ENCODE peak calls at places on chromosomes 3 and 15, in ten cellular contexts. W is NCI-H774; B is MM.1S; L is DMS153; D is activated T-cell treated with anti-CD3 and anti-CD28 coated beads, Interleukin-2, amount 50 U/mL, for 1 hour; S is stimulated activated CD8-positive, alpha-beta memory T cell treated with anti-CD3 and anti-CD28 coated beads, Interleukin-7, amount 100 ng/mL, for 1 hour; T is stimulated activated naive CD8-positive, alpha-beta T cell treated with anti-CD3 and anti-CD28 coated beads, Interleukin-15, amount 100 ng/mL, for 72 hours; R is LoVo; K is cardiac muscle cell; Z is aorta. Q is an unnamed sample.

GRCh38 chr3:44996556-44996969 is 20.5 kb downstream of the EXOSC7 start:
- DNase-seq in W (no peak), B (no peak), L (no peak), D (no peak), S (no peak), T (no peak), R (no peak), K (no peak), Z (no peak), Q (no peak)

GRCh38 chr3:156181509-156181908 is 61.1 kb downstream of the KCNAB1 start:
- DNase-seq in W (no peak), B (no peak), L (no peak), D (no peak), S (no peak), T (no peak), R (no peak), K (no peak), Z (no peak), Q (no peak)

GRCh38 chr3:148315756-148316155 is 381.9 kb upstream of the AGTR1 start:
- DNase-seq in W (no peak), B (no peak), L (no peak), D (no peak), S (no peak), T (no peak), R (no peak), K (no peak), Z (no peak), Q (no peak)

GRCh38 chr3:41598329-41598728 is 363.6 kb downstream of the ULK4 start:
- DNase-seq in W (no peak), B (no peak), L (no peak), D (no peak), S (no peak), T (no peak), R (no peak), K (no peak), Z (no peak), Q (no peak)

GRCh38 chr15:45399381-45400212 is 21.3 kb upstream of the GATM start:
- DNase-seq in W (peak), B (peak), L (no peak), D (no peak), S (no peak), T (no peak), R (peak), K (peak), Z (no peak), Q (no peak)

GRCh38 chr15:65952425-65953053 is 83.2 kb downstream of the RAB11A start:
- DNase-seq in W (no peak), B (peak), L (no peak), D (no peak), S (no peak), T (no peak), R (peak), K (peak), Z (no peak), Q (no peak)

GRCh38 chr3:64353256-64353655 is 128.0 kb upstream of the PRICKLE2 start:
- DNase-seq in W (no peak), B (peak), L (no peak), D (no peak), S (no peak), T (no peak), R (no peak), K (no peak), Z (no peak), Q (no peak)

GRCh38 chr3:171604370-171604769 is 144.2 kb upstream of the TNIK start:
- DNase-seq in W (no peak), B (no peak), L (no peak), D (no peak), S (no peak), T (no peak), R (no peak), K (no peak), Z (no peak), Q (no peak)

GRCh38 chr15:99450896-99451358 is 114.9 kb upstream of the MEF2A start:
- DNase-seq in W (peak), B (no peak), L (peak), D (peak), S (peak), T (peak), R (peak), K (no peak), Z (peak), Q (no peak)

GRCh38 chr3:78802588-78802930 is 965.2 kb downstream of the ROBO1 start:
- DNase-seq in W (no peak), B (no peak), L (no peak), D (no peak), S (no peak), T (no peak), R (no peak), K (no peak), Z (no peak), Q (no peak)

GRCh38 chr3:189298469-189299375 is 127.0 kb downstream of the TPRG1 start:
- DNase-seq in W (no peak), B (no peak), L (no peak), D (no peak), S (no peak), T (no peak), R (no peak), K (no peak), Z (no peak), Q (no peak)

GRCh38 chr3:188126271-188126670 is 27.7 kb upstream of the LPP start:
- DNase-seq in W (no peak), B (no peak), L (no peak), D (no peak), S (no peak), T (no peak), R (no peak), K (no peak), Z (no peak), Q (no peak)

GRCh38 chr3:117630885-117631284 is 921.3 kb downstream of the TUSC7 start:
- DNase-seq in W (no peak), B (no peak), L (peak), D (no peak), S (no peak), T (no peak), R (no peak), K (no peak), Z (no peak), Q (no peak)

GRCh38 chr3:70526966-70527515 is 214.6 kb upstream of the MDFIC2 start:
- DNase-seq in W (no peak), B (no peak), L (no peak), D (no peak), S (no peak), T (no peak), R (no peak), K (no peak), Z (no peak), Q (no peak)

GRCh38 chr3:117865338-117865737 is 1155.8 kb downstream of the TUSC7 start:
- DNase-seq in W (no peak), B (no peak), L (peak), D (no peak), S (no peak), T (no peak), R (no peak), K (no peak), Z (no peak), Q (no peak)

GRCh38 chr15:53323197-53323596 is 436.3 kb downstream of the WDR72 start:
- DNase-seq in W (no peak), B (no peak), L (no peak), D (no peak), S (no peak), T (no peak), R (no peak), K (peak), Z (no peak), Q (no peak)

GRCh38 chr15:66039117-66039860 is 170.0 kb downstream of the RAB11A start:
- DNase-seq in W (no peak), B (no peak), L (no peak), D (no peak), S (no peak), T (no peak), R (no peak), K (peak), Z (no peak), Q (no peak)

GRCh38 chr3:6444888-6445658 is 415.8 kb upstream of the GRM7 start:
- DNase-seq in W (no peak), B (no peak), L (no peak), D (no peak), S (no peak), T (no peak), R (no peak), K (no peak), Z (no peak), Q (no peak)

GRCh38 chr15:56098230-56098899 is 105.0 kb upstream of the NEDD4 start:
- DNase-seq in W (no peak), B (no peak), L (no peak), D (no peak), S (no peak), T (no peak), R (no peak), K (no peak), Z (no peak), Q (no peak)

GRCh38 chr3:17401912-17402311 is 340.5 kb downstream of the TBC1D5 start:
- DNase-seq in W (no peak), B (no peak), L (no peak), D (no peak), S (no peak), T (no peak), R (no peak), K (no peak), Z (no peak), Q (no peak)

GRCh38 chr3:47571391-47572165 is 7.1 kb downstream of the CSPG5 start:
- DNase-seq in W (no peak), B (no peak), L (no peak), D (no peak), S (no peak), T (no peak), R (no peak), K (no peak), Z (no peak), Q (no peak)

GRCh38 chr15:63190993-63191392 is 1.6 kb downstream of the RAB8B start:
- DNase-seq in W (no peak), B (peak), L (no peak), D (no peak), S (no peak), T (no peak), R (no peak), K (no peak), Z (no peak), Q (no peak)

GRCh38 chr15:40069178-40070165 is 30.5 kb upstream of the SRP14 start:
- DNase-seq in W (peak), B (no peak), L (peak), D (no peak), S (no peak), T (no peak), R (peak), K (peak), Z (peak), Q (no peak)

GRCh38 chr3:177995733-177996085 is 540.5 kb upstream of the KCNMB2 start:
- DNase-seq in W (no peak), B (no peak), L (no peak), D (no peak), S (no peak), T (no peak), R (no peak), K (no peak), Z (no peak), Q (no peak)

GRCh38 chr15:41775651-41776050 is 1.4 kb downstream of the MAPKBP1 start:
- DNase-seq in W (no peak), B (no peak), L (no peak), D (no peak), S (no peak), T (no peak), R (no peak), K (no peak), Z (no peak), Q (no peak)

GRCh38 chr15:46316024-46316423 is 681.2 kb downstream of the SQOR start:
- DNase-seq in W (no peak), B (peak), L (no peak), D (no peak), S (no peak), T (no peak), R (no peak), K (no peak), Z (no peak), Q (no peak)

GRCh38 chr15:31280037-31280830 is 46.4 kb upstream of the KLF13 start:
- DNase-seq in W (peak), B (no peak), L (peak), D (no peak), S (no peak), T (no peak), R (no peak), K (no peak), Z (no peak), Q (no peak)

GRCh38 chr3:64815195-64815627 is 127.4 kb upstream of the ADAMTS9 start:
- DNase-seq in W (no peak), B (peak), L (no peak), D (no peak), S (no peak), T (no peak), R (no peak), K (peak), Z (no peak), Q (no peak)

GRCh38 chr3:58568572-58569286 is 8.5 kb downstream of the FAM107A start:
- DNase-seq in W (peak), B (peak), L (peak), D (peak), S (peak), T (peak), R (peak), K (peak), Z (peak), Q (no peak)

GRCh38 chr15:95839367-95839782 is 491.1 kb upstream of the NR2F2 start:
- DNase-seq in W (no peak), B (peak), L (no peak), D (no peak), S (no peak), T (no peak), R (no peak), K (no peak), Z (no peak), Q (no peak)

GRCh38 chr3:34260991-34261365 is 462.5 kb downstream of the PDCD6IP start:
- DNase-seq in W (no peak), B (no peak), L (no peak), D (no peak), S (no peak), T (no peak), R (no peak), K (no peak), Z (no peak), Q (no peak)

GRCh38 chr3:45409921-45410320 is 21.5 kb downstream of the LARS2 start:
- DNase-seq in W (no peak), B (no peak), L (no peak), D (no peak), S (no peak), T (no peak), R (no peak), K (no peak), Z (no peak), Q (no peak)

GRCh38 chr15:31498329-31498728 is 171.7 kb downstream of the KLF13 start:
- DNase-seq in W (no peak), B (no peak), L (no peak), D (no peak), S (no peak), T (no peak), R (no peak), K (no peak), Z (no peak), Q (no peak)

GRCh38 chr3:141402476-141403171 is 34.3 kb downstream of the ZBTB38 start:
- DNase-seq in W (no peak), B (peak), L (no peak), D (peak), S (peak), T (peak), R (peak), K (peak), Z (peak), Q (no peak)

GRCh38 chr15:77738441-77739437 is 106.0 kb upstream of the LINGO1 start:
- DNase-seq in W (peak), B (no peak), L (peak), D (no peak), S (no peak), T (no peak), R (no peak), K (no peak), Z (no peak), Q (peak)

GRCh38 chr3:44055951-44056350 is 185.7 kb upstream of the TOPAZ1 start:
- DNase-seq in W (no peak), B (no peak), L (no peak), D (no peak), S (no peak), T (no peak), R (no peak), K (no peak), Z (no peak), Q (no peak)

GRCh38 chr3:49533786-49534519 is 20.3 kb upstream of the BSN start:
- DNase-seq in W (no peak), B (no peak), L (no peak), D (no peak), S (no peak), T (no peak), R (no peak), K (no peak), Z (peak), Q (no peak)

GRCh38 chr3:27677554-27677953 is 44.6 kb downstream of the EOMES start:
- DNase-seq in W (no peak), B (no peak), L (no peak), D (no peak), S (no peak), T (no peak), R (peak), K (no peak), Z (no peak), Q (no peak)

GRCh38 chr15:90619939-90620338 is 90.2 kb downstream of the CRTC3 start:
- DNase-seq in W (no peak), B (no peak), L (no peak), D (no peak), S (no peak), T (no peak), R (no peak), K (no peak), Z (no peak), Q (no peak)

Q was measured in cerebellar nuclear complex.